ENCODE peak calls at places on chromosomes 2 and 18, in ten cellular contexts. Z is H1; T is activated naive CD8-positive, alpha-beta T cell treated with anti-CD3 and anti-CD28 coated beads for 36 hours; P is GM23248; B is globus pallidus; O is ACHN; V is GM20000; Q is choroid plexus epithelial cell; M is activated effector memory CD4-positive, alpha-beta T cell treated with Interleukin-2 at 50 U/mL for 16 hours; R is stimulated activated naive CD4-positive, alpha-beta T cell. D is an unnamed sample.

GRCh38 chr2:65722028-65722427 is 289.6 kb upstream of the SPRED2 start:
- DNase-seq in O (peak), Z (no peak), R (no peak), T (no peak), M (no peak), V (no peak), B (no peak), P (peak), Q (peak), D (no peak)

GRCh38 chr2:146844226-146844990 is 1000.4 kb upstream of the ACVR2A start:
- DNase-seq in B (no peak), Z (no peak), Q (peak), P (peak), T (no peak), R (no peak), M (no peak), O (peak), V (no peak), D (no peak)

GRCh38 chr2:42722328-42723190 is 41.4 kb downstream of the OXER1 start:
- DNase-seq in Z (no peak), R (no peak), T (peak), Q (peak), M (no peak), O (peak), V (peak), B (peak), P (peak), D (peak)

GRCh38 chr2:28430377-28430765 is 37.7 kb downstream of the FOSL2 start:
- DNase-seq in T (no peak), P (no peak), O (no peak), B (no peak), V (no peak), Q (no peak), R (no peak), M (no peak), Z (no peak), D (no peak)

GRCh38 chr2:221999702-222000101 is 299.1 kb downstream of the PAX3 start:
- DNase-seq in Z (no peak), R (no peak), B (no peak), T (no peak), P (peak), O (peak), V (no peak), Q (peak), M (no peak), D (no peak)

GRCh38 chr2:99201959-99202678 is 21.1 kb downstream of the MRPL30 start:
- DNase-seq in M (no peak), P (no peak), B (no peak), O (no peak), V (no peak), Q (no peak), R (no peak), Z (no peak), T (no peak), D (no peak)

GRCh38 chr2:232872826-232873225 is 2.8 kb downstream of the SNORC start:
- DNase-seq in M (no peak), V (no peak), O (no peak), Q (no peak), P (no peak), B (peak), Z (no peak), R (no peak), T (no peak), D (no peak)

GRCh38 chr2:11572996-11573395 is 39.2 kb downstream of the GREB1 start:
- DNase-seq in T (no peak), O (no peak), Q (no peak), R (no peak), M (no peak), P (no peak), V (no peak), B (no peak), Z (no peak), D (no peak)

GRCh38 chr18:666628-667027 is 9.2 kb downstream of the TYMS start:
- DNase-seq in O (no peak), P (no peak), Z (no peak), Q (no peak), M (no peak), T (no peak), R (no peak), V (no peak), B (no peak), D (no peak)

GRCh38 chr2:223585691-223586090 is 16.5 kb downstream of the SCG2 start:
- DNase-seq in O (no peak), R (no peak), B (no peak), M (no peak), V (no peak), Z (no peak), T (no peak), Q (peak), P (peak), D (no peak)

GRCh38 chr2:191230174-191230573 is 15.0 kb upstream of the MYO1B start:
- DNase-seq in T (no peak), O (peak), P (peak), Z (no peak), M (no peak), B (no peak), V (no peak), R (no peak), Q (peak), D (no peak)

GRCh38 chr2:148992448-148992847 is 46.1 kb upstream of the LYPD6B start:
- DNase-seq in B (no peak), T (no peak), Q (no peak), O (no peak), M (no peak), P (no peak), Z (no peak), R (no peak), V (no peak), D (no peak)

GRCh38 chr18:35158728-35159443 is 81.9 kb upstream of the ZNF397 start:
- DNase-seq in Q (no peak), Z (no peak), V (peak), O (no peak), B (no peak), M (no peak), R (no peak), P (no peak), T (peak), D (no peak)

GRCh38 chr18:10352671-10353070 is 101.8 kb upstream of the APCDD1 start:
- DNase-seq in Q (no peak), V (no peak), M (no peak), O (no peak), T (no peak), R (no peak), P (no peak), Z (no peak), B (no peak), D (no peak)

GRCh38 chr18:74288730-74289129 is 3.0 kb downstream of the CYB5A start:
- DNase-seq in Z (no peak), V (no peak), O (no peak), P (peak), T (no peak), R (no peak), M (no peak), B (no peak), Q (peak), D (no peak)

GRCh38 chr2:164717000-164717597 is 95.8 kb upstream of the GRB14 start:
- DNase-seq in Q (peak), M (no peak), T (no peak), Z (no peak), O (peak), P (peak), R (no peak), B (peak), V (peak), D (no peak)

GRCh38 chr2:136538489-136538888 is 226.9 kb upstream of the THSD7B start:
- DNase-seq in P (no peak), B (peak), M (no peak), T (no peak), O (no peak), Z (no peak), V (no peak), Q (no peak), R (no peak), D (no peak)

GRCh38 chr2:147025611-147026010 is 819.2 kb upstream of the ACVR2A start:
- DNase-seq in B (no peak), Z (no peak), O (no peak), R (no peak), V (no peak), P (peak), Q (peak), M (no peak), T (no peak), D (no peak)

GRCh38 chr2:86785456-86785855 is 5.3 kb downstream of the CD8A start:
- DNase-seq in R (no peak), B (no peak), M (no peak), V (no peak), Q (no peak), Z (no peak), T (peak), P (no peak), O (no peak), D (no peak)

GRCh38 chr18:13577091-13577697 is 149.2 kb downstream of the FAM210A start:
- DNase-seq in O (no peak), Q (peak), Z (no peak), M (peak), V (peak), P (peak), R (no peak), B (peak), T (peak), D (peak)

GRCh38 chr2:133171396-133172004 is 396.8 kb downstream of the NCKAP5 start:
- DNase-seq in T (no peak), Q (peak), Z (no peak), B (peak), P (peak), R (no peak), O (peak), M (no peak), V (peak), D (peak)

GRCh38 chr2:119319593-119319992 is 47.0 kb downstream of the C2orf76 start:
- DNase-seq in M (no peak), T (no peak), Z (no peak), B (no peak), R (no peak), Q (no peak), P (no peak), V (no peak), O (no peak), D (no peak)

D was measured in GM13976.